ENCODE peak calls at places on chromosome 4, in six cellular contexts. C is AML-193; M is HFF-Myc; K is SW480; J is activated CD8-positive, alpha-beta T cell treated with anti-CD3 and anti-CD28 coated beads, Interleukin-2, amount 10 ng/mL, durations not matched to agents 7 days and 5 days; B is RPMI8226. A is an unnamed sample.

GRCh38 chr4:47473351-47473750 is 9.8 kb upstream of the COMMD8 start:
- DNase-seq in J (no peak), K (no peak), C (no peak), B (no peak), M (no peak), A (no peak)

GRCh38 chr4:48944252-48944651 is 37.7 kb upstream of the OCIAD2 start:
- DNase-seq in K (peak; percentile 76), M (no peak), C (no peak), B (no peak), J (no peak), A (no peak)

GRCh38 chr4:168509786-168510185 is 12.9 kb downstream of the PALLD start:
- DNase-seq in M (no peak), C (peak; percentile 53), J (peak; percentile 63), K (no peak), B (no peak), A (peak; percentile 63)

GRCh38 chr4:48180234-48180633 is 46.2 kb upstream of the TXK start:
- DNase-seq in K (no peak), M (no peak), C (no peak), J (no peak), B (no peak), A (no peak)

GRCh38 chr4:36824682-36825081 is 419.9 kb upstream of the NWD2 start:
- DNase-seq in K (no peak), M (no peak), C (no peak), B (no peak), J (no peak), A (no peak)

GRCh38 chr4:26891054-26891453 is 30.4 kb downstream of the STIM2 start:
- DNase-seq in M (no peak), J (no peak), C (no peak), B (no peak), K (no peak), A (no peak)

GRCh38 chr4:161376275-161376674 is 787.5 kb downstream of the FSTL5 start:
- DNase-seq in B (no peak), K (no peak), C (no peak), M (no peak), J (no peak), A (no peak)

GRCh38 chr4:22465349-22465748 is 50.5 kb downstream of the ADGRA3 start:
- DNase-seq in J (no peak), B (no peak), C (no peak), M (no peak), K (no peak), A (no peak)

GRCh38 chr4:146222313-146222712 is 8.0 kb downstream of the REELD1 start:
- DNase-seq in J (no peak), K (no peak), C (no peak), M (no peak), B (no peak), A (no peak)

GRCh38 chr4:57071340-57071739 is 38.8 kb downstream of the IGFBP7 start:
- DNase-seq in M (no peak), K (no peak), C (peak; percentile 82), B (no peak), J (no peak), A (peak; percentile 18)

GRCh38 chr4:2353222-2354107 is 65.0 kb downstream of the ZFYVE28 start:
- DNase-seq in C (no peak), K (no peak), J (no peak), B (no peak), M (no peak), A (no peak)

GRCh38 chr4:84691170-84691691 is 108.3 kb downstream of the CDS1 start:
- DNase-seq in M (peak; percentile 64), J (no peak), K (peak; percentile 76), B (peak; percentile 45), C (peak; percentile 25), A (peak; percentile 73)

GRCh38 chr4:176753049-176753448 is 39.7 kb downstream of the VEGFC start:
- DNase-seq in J (no peak), B (no peak), K (no peak), C (no peak), M (peak; percentile 98), A (no peak)